ENCODE peak calls at places on chromosomes 1 and 21, in five cellular contexts. V, K, O, X and C are unnamed samples.

GRCh38 chr1:98221926-98222325 is 301.1 kb upstream of the DPYD start:
- DNase-seq in V (no peak), K (no peak), O (no peak), X (peak), C (no peak)

GRCh38 chr1:31904339-31905092 is 33.7 kb downstream of the PTP4A2 start:
- DNase-seq in V (no peak), K (no peak), O (peak), X (no peak), C (no peak)

GRCh38 chr1:30404341-30404740 is 319.0 kb downstream of the MATN1 start:
- DNase-seq in V (no peak), K (no peak), O (peak), X (no peak), C (no peak)

GRCh38 chr1:109977225-109977624 is 7.3 kb upstream of the AHCYL1 start:
- DNase-seq in V (no peak), K (no peak), O (no peak), X (no peak), C (no peak)

GRCh38 chr21:41977034-41977950 is 23.5 kb upstream of the C2CD2 start:
- DNase-seq in V (no peak), K (no peak), O (no peak), X (no peak), C (no peak)

GRCh38 chr1:60833173-60833572 is 249.2 kb upstream of the NFIA start:
- DNase-seq in V (no peak), K (peak), O (no peak), X (no peak), C (no peak)

GRCh38 chr1:54361342-54361741 is 44.9 kb downstream of the SSBP3 start:
- DNase-seq in V (no peak), K (no peak), O (no peak), X (no peak), C (peak)

GRCh38 chr1:214523124-214523824 is 28.1 kb downstream of the PTPN14 start:
- DNase-seq in V (no peak), K (no peak), O (no peak), X (no peak), C (no peak)

GRCh38 chr1:95321516-95321915 is 87.5 kb downstream of the RWDD3 start:
- DNase-seq in V (no peak), K (no peak), O (no peak), X (no peak), C (no peak)

GRCh38 chr1:3529099-3529729 is 74.7 kb downstream of the ARHGEF16 start:
- DNase-seq in V (no peak), K (no peak), O (no peak), X (no peak), C (peak)

GRCh38 chr1:71298633-71299032 is 217.8 kb upstream of the ZRANB2 start:
- DNase-seq in V (no peak), K (no peak), O (no peak), X (no peak), C (no peak)